ENCODE peak calls at places on chromosomes 3 and 15, in six cellular contexts. I is ovary, C is HCT116, A is testis, W is heart left ventricle, V is H1. R is an unnamed sample.
A peak's percentile ranks its signal among the peaks of the same experiment; 100 is the strongest.

GRCh38 chr3:114623420-114624046 is 329.7 kb downstream of the TIGIT start:
- DNase-seq in V (no peak), I (no peak), A (no peak), C (no peak), W (no peak), R (no peak)

GRCh38 chr15:49570174-49570573 is 50.4 kb downstream of the FAM227B start:
- DNase-seq in V (no peak), W (no peak), A (no peak), C (no peak), I (no peak), R (no peak)

GRCh38 chr3:161217496-161217895 is 3.6 kb upstream of the NMD3 start:
- DNase-seq in W (peak; percentile 42), A (no peak), V (no peak), I (no peak), C (peak; percentile 53), R (no peak)

GRCh38 chr15:58738051-58738707 is 11.3 kb downstream of the ADAM10 start:
- DNase-seq in W (no peak), A (no peak), I (no peak), V (no peak), C (no peak), R (no peak)

GRCh38 chr3:132317229-132317948 is at the start of gene ACP3:
- DNase-seq in V (no peak), I (peak; percentile 72), A (peak; percentile 66), W (peak; percentile 63), C (peak; percentile 43), R (peak; percentile 74)

GRCh38 chr15:56608993-56609392 is 124.3 kb downstream of the ZNF280D start:
- DNase-seq in V (no peak), W (no peak), C (no peak), A (no peak), I (no peak), R (no peak)

GRCh38 chr3:69690-70089 is 126.9 kb upstream of the CHL1 start:
- DNase-seq in V (no peak), A (no peak), C (no peak), I (no peak), W (no peak), R (no peak)

GRCh38 chr3:190554197-190554596 is 40.3 kb downstream of the IL1RAP start:
- DNase-seq in I (no peak), A (no peak), W (no peak), V (no peak), C (no peak), R (no peak)

GRCh38 chr3:138082085-138082991 is 33.1 kb downstream of the DZIP1L start:
- DNase-seq in W (no peak), C (peak; percentile 42), A (no peak), I (peak; percentile 60), V (no peak), R (no peak)

GRCh38 chr3:78839710-78840109 is 928.1 kb downstream of the ROBO1 start:
- DNase-seq in W (no peak), C (no peak), V (no peak), A (no peak), I (no peak), R (no peak)

GRCh38 chr15:33963831-33964664 is 4.2 kb upstream of the CHRM5 start:
- DNase-seq in A (no peak), W (no peak), C (peak; percentile 12), V (no peak), I (no peak), R (no peak)

GRCh38 chr3:141625506-141625905 is 112.6 kb upstream of the RNF7 start:
- DNase-seq in V (no peak), C (no peak), W (no peak), A (peak; percentile 31), I (peak; percentile 45), R (no peak)

GRCh38 chr3:171654809-171655208 is 155.5 kb downstream of the PLD1 start:
- DNase-seq in C (no peak), A (peak; percentile 57), I (peak; percentile 61), V (no peak), W (peak; percentile 81), R (peak; percentile 49)

GRCh38 chr3:185824051-185824466 is 783 bp downstream of the IGF2BP2 start:
- DNase-seq in V (peak; percentile 60), A (no peak), W (peak; percentile 30), C (no peak), I (peak; percentile 45), R (peak; percentile 15)

GRCh38 chr3:194879126-194879887 is 193.6 kb downstream of the FAM43A start:
- DNase-seq in W (peak; percentile 68), I (no peak), V (peak; percentile 24), A (no peak), C (no peak), R (no peak)

GRCh38 chr3:11271986-11272904 is at the start of gene ATG7:
- DNase-seq in C (peak; percentile 87), W (peak; percentile 99), A (peak; percentile 98), V (peak; percentile 96), I (peak; percentile 98), R (peak; percentile 97)
- TF ChIP-seq POLR2A in C (no peak), W (no peak), A (no peak), V (peak; percentile 89), I (peak; percentile 90), R (peak; percentile 94)

GRCh38 chr3:111862415-111862814 is 3.4 kb downstream of the PHLDB2 start:
- DNase-seq in W (no peak), V (no peak), C (no peak), A (no peak), I (no peak), R (no peak)

GRCh38 chr3:111859061-111859973 is at the start of gene PHLDB2:
- DNase-seq in I (peak; percentile 79), A (peak; percentile 78), W (peak; percentile 92), V (peak; percentile 89), C (no peak), R (peak; percentile 66)

GRCh38 chr3:111858641-111859040 is 424 bp upstream of the PHLDB2 start:
- DNase-seq in V (no peak), A (no peak), C (no peak), I (no peak), W (peak; percentile 34), R (no peak)

GRCh38 chr3:111861396-111861795 is 2.3 kb downstream of the PHLDB2 start:
- DNase-seq in V (no peak), I (no peak), A (no peak), W (peak; percentile 40), C (no peak), R (no peak)

GRCh38 chr3:111859974-111860859 is 1.2 kb downstream of the PHLDB2 start:
- DNase-seq in I (peak; percentile 65), V (peak; percentile 72), C (peak; percentile 82), W (peak; percentile 86), A (peak; percentile 83), R (peak; percentile 74)
- TF ChIP-seq POLR2A in I (peak; percentile 53), V (no peak), C (peak; percentile 2), W (no peak), A (no peak), R (peak; percentile 37)

GRCh38 chr3:33391255-33391995 is 48.8 kb downstream of the UBP1 start:
- DNase-seq in V (no peak), A (no peak), I (no peak), C (no peak), W (no peak), R (peak; percentile 24)
- TF ChIP-seq POLR2A in V (no peak), A (no peak), I (no peak), C (no peak), W (no peak), R (no peak)

GRCh38 chr3:39180546-39181346 is 11.6 kb downstream of the XIRP1 start:
- DNase-seq in W (peak; percentile 96), C (peak; percentile 77), I (peak; percentile 92), A (peak; percentile 93), V (peak; percentile 94), R (peak; percentile 98)
- TF ChIP-seq POLR2A in W (no peak), C (no peak), I (peak; percentile 21), A (no peak), V (no peak), R (peak; percentile 29)

GRCh38 chr3:121834734-121835709 is at the start of the genes EAF2 and IQCB1:
- DNase-seq in W (peak; percentile 97), V (peak; percentile 94), I (peak; percentile 96), A (peak; percentile 98), C (peak; percentile 93), R (peak; percentile 97)
- TF ChIP-seq POLR2A in W (peak; percentile 63), V (peak; percentile 71), I (peak; percentile 58), A (peak; percentile 70), C (peak; percentile 80), R (peak; percentile 97)

GRCh38 chr3:61561374-61562041 is at the start of gene PTPRG:
- DNase-seq in V (peak; percentile 83), I (peak; percentile 93), C (peak; percentile 69), A (peak; percentile 95), W (peak; percentile 94), R (peak; percentile 94)
- TF ChIP-seq POLR2A in V (peak; percentile 83), I (peak; percentile 61), C (peak; percentile 82), A (peak; percentile 48), W (no peak), R (peak; percentile 86)

GRCh38 chr3:129054605-129055104 is 5.9 kb upstream of the GP9 start:
- DNase-seq in C (no peak), I (no peak), A (no peak), V (no peak), W (no peak), R (peak; percentile 55)

GRCh38 chr3:129050556-129051295 is 9.9 kb upstream of the GP9 start:
- DNase-seq in I (no peak), W (no peak), C (no peak), V (no peak), A (no peak), R (no peak)

GRCh38 chr3:129047553-129047839 is 13.1 kb upstream of the GP9 start:
- DNase-seq in A (no peak), V (no peak), C (no peak), I (no peak), W (no peak), R (no peak)

GRCh38 chr3:129052675-129053074 is 7.9 kb upstream of the GP9 start:
- DNase-seq in A (no peak), W (peak; percentile 89), C (no peak), V (no peak), I (peak; percentile 57), R (peak; percentile 71)

DNA sequence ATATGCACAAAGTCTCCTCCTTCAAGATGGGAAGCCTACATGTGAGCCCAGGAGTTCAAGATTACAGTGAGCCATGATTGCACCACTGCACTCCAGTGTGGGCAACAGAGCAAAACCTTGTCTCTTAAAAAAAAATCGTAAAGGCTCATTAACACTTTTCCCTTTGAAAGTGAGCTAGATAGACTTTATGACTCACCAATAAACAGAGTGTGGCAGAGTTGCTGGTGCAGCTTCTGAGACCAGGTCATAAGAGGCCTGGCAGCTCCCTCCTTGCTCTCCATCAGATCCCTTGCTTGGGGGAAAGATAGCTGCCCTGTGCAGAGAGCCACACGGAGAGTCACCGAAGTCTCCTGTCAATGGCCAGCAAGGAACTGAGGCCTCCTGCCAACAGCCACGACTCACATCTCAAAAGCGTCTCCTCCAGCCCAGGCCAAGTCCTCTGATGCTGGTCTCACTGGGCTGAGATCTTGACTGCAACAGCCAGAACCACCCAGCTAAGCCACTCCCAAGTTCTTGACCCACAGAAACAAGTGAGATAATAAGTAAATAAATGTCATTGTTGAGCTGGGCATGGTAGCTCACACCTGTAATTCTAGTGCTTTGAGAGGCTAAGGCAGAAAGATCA is 8.7 kb upstream of the GP9 start:
- DNase-seq in W (peak; percentile 68), A (no peak), V (no peak), C (no peak), I (no peak), R (peak; percentile 44)
- TF ChIP-seq POLR2A in W (no peak), A (no peak), V (no peak), C (no peak), I (no peak), R (no peak)